ENCODE peak calls at places on chromosome 20, in seven cellular contexts. U is foreskin fibroblast; Q is kidney tubule cell; H is anterior cingulate cortex; P is COR-L47; W is stomach; R is stimulated activated CD8-positive, alpha-beta memory T cell treated with anti-CD3 and anti-CD28 coated beads, Interleukin-2, amount 100 ng/mL, for 1 hour. X is an unnamed sample.

GRCh38 chr20:46688151-46689081 is 828 bp downstream of the TP53RK start:
- DNase-seq in U (peak; percentile 58), Q (peak; percentile 25), H (no peak), P (no peak), W (no peak), R (no peak), X (no peak)

GRCh38 chr20:34390769-34391447 is 27.8 kb downstream of the ITCH start:
- DNase-seq in U (peak; percentile 91), Q (peak; percentile 95), H (no peak), P (no peak), W (peak; percentile 63), R (peak; percentile 11), X (no peak)

GRCh38 chr20:46699651-46700359 is 9.6 kb upstream of the SLC2A10 start:
- DNase-seq in U (peak; percentile 72), Q (peak; percentile 40), H (no peak), P (no peak), W (no peak), R (no peak), X (no peak)

GRCh38 chr20:34861386-34862084 is 11.1 kb downstream of the GGT7 start:
- DNase-seq in U (no peak), Q (no peak), H (no peak), P (peak; percentile 72), W (peak; percentile 69), R (no peak), X (no peak)

GRCh38 chr20:63529180-63529860 is 7.9 kb downstream of the PTK6 start:
- DNase-seq in U (no peak), Q (no peak), H (no peak), P (no peak), W (no peak), R (no peak), X (no peak)

GRCh38 chr20:50592282-50593004 is 82.3 kb downstream of the PTPN1 start:
- DNase-seq in U (no peak), Q (peak; percentile 19), H (no peak), P (no peak), W (peak; percentile 89), R (no peak), X (no peak)

GRCh38 chr20:10649817-10650200 is 24.0 kb downstream of the JAG1 start:
- DNase-seq in U (no peak), Q (peak; percentile 78), H (no peak), P (no peak), W (no peak), R (no peak), X (no peak)

GRCh38 chr20:47568019-47568418 is 66.3 kb downstream of the NCOA3 start:
- DNase-seq in U (peak; percentile 79), Q (peak; percentile 56), H (no peak), P (peak; percentile 16), W (peak; percentile 49), R (no peak), X (no peak)

GRCh38 chr20:33532753-33533459 is 43.0 kb downstream of the CBFA2T2 start:
- DNase-seq in U (peak; percentile 33), Q (no peak), H (no peak), P (no peak), W (no peak), R (no peak), X (no peak)

GRCh38 chr20:64063389-64064144 is 569 bp downstream of the TCEA2 start:
- DNase-seq in U (peak; percentile 63), Q (no peak), H (no peak), P (no peak), W (no peak), R (no peak), X (no peak)

GRCh38 chr20:23148721-23149570 is 62.8 kb upstream of the CD93 start:
- DNase-seq in U (no peak), Q (no peak), H (no peak), P (no peak), W (peak; percentile 16), R (no peak), X (no peak)

GRCh38 chr20:49616154-49617007 is 48.4 kb upstream of the PTGIS start:
- DNase-seq in U (no peak), Q (no peak), H (no peak), P (no peak), W (no peak), R (no peak), X (no peak)

GRCh38 chr20:43372051-43372450 is 85.6 kb upstream of the SRSF6 start:
- DNase-seq in U (no peak), Q (no peak), H (no peak), P (no peak), W (no peak), R (no peak), X (no peak)

GRCh38 chr20:10777713-10778112 is 103.9 kb upstream of the JAG1 start:
- DNase-seq in U (no peak), Q (peak; percentile 41), H (no peak), P (no peak), W (no peak), R (no peak), X (no peak)

GRCh38 chr20:3226093-3226492 is 12.9 kb downstream of the SLC4A11 start:
- DNase-seq in U (no peak), Q (no peak), H (no peak), P (no peak), W (no peak), R (no peak), X (no peak)

GRCh38 chr20:39289316-39289715 is 327.2 kb downstream of the DHX35 start:
- DNase-seq in U (no peak), Q (no peak), H (no peak), P (no peak), W (no peak), R (no peak), X (no peak)

GRCh38 chr20:54320148-54320607 is 112.3 kb downstream of the PFDN4 start:
- DNase-seq in U (no peak), Q (no peak), H (no peak), P (no peak), W (no peak), R (no peak), X (no peak)